ENCODE peak calls at places on chromosomes 2 and 18, in five cellular contexts. Y is neural progenitor cell, F is psoas muscle, K is PC-9, X is fibroblast of lung. W is an unnamed sample.

GRCh38 chr2:159788218-159788617 is 9.8 kb downstream of the CD302 start:
- DNase-seq in Y (no peak), F (no peak), K (peak; percentile 6), X (no peak), W (no peak)

GRCh38 chr2:216163518-216163917 is 54.4 kb downstream of the XRCC5 start:
- DNase-seq in Y (no peak), F (no peak), K (no peak), X (no peak), W (no peak)

GRCh38 chr2:24702800-24703199 is 90.4 kb downstream of the PTRHD1 start:
- DNase-seq in Y (no peak), F (no peak), K (no peak), X (peak; percentile 78), W (peak; percentile 80)

GRCh38 chr18:3319399-3319798 is 57.5 kb downstream of the MYL12B start:
- DNase-seq in Y (no peak), F (no peak), K (no peak), X (no peak), W (no peak)

GRCh38 chr2:111952871-111953497 is 54.6 kb downstream of the MERTK start:
- DNase-seq in Y (no peak), F (no peak), K (no peak), X (no peak), W (no peak)

GRCh38 chr18:56062931-56063330 is 474.9 kb upstream of the TCF4 start:
- DNase-seq in Y (no peak), F (no peak), K (no peak), X (no peak), W (no peak)

GRCh38 chr2:47541848-47542450 is 139.0 kb downstream of the MSH2 start:
- DNase-seq in Y (no peak), F (no peak), K (no peak), X (peak; percentile 15), W (no peak)

GRCh38 chr2:233995985-233996384 is 54.5 kb upstream of the SPP2 start:
- DNase-seq in Y (no peak), F (no peak), K (no peak), X (peak; percentile 22), W (no peak)

GRCh38 chr2:232516556-232516955 is 3.6 kb upstream of the PRSS56 start:
- DNase-seq in Y (no peak), F (no peak), K (no peak), X (no peak), W (no peak)

GRCh38 chr18:7116001-7116831 is 1.4 kb downstream of the LAMA1 start:
- DNase-seq in Y (peak; percentile 90), F (no peak), K (no peak), X (peak; percentile 30), W (peak; percentile 16)

GRCh38 chr2:109670556-109671411 is 56.6 kb downstream of the SOWAHC start:
- DNase-seq in Y (no peak), F (no peak), K (no peak), X (no peak), W (no peak)

GRCh38 chr2:141331127-141331526 is 799.7 kb downstream of the LRP1B start:
- DNase-seq in Y (no peak), F (no peak), K (no peak), X (peak; percentile 74), W (no peak)

GRCh38 chr18:54775686-54776085 is 52.6 kb upstream of the RAB27B start:
- DNase-seq in Y (no peak), F (no peak), K (peak; percentile 38), X (peak; percentile 61), W (peak; percentile 59)

GRCh38 chr2:109324859-109325258 is 195.9 kb downstream of the SH3RF3 start:
- DNase-seq in Y (no peak), F (peak; percentile 81), K (peak; percentile 40), X (peak; percentile 100), W (peak; percentile 90)

GRCh38 chr2:157732596-157732995 is 103.9 kb upstream of the ACVR1C start:
- DNase-seq in Y (no peak), F (no peak), K (no peak), X (no peak), W (no peak)

GRCh38 chr2:187009483-187010239 is 160.7 kb upstream of the ZSWIM2 start:
- DNase-seq in Y (no peak), F (no peak), K (no peak), X (no peak), W (no peak)

GRCh38 chr2:55103039-55103438 is 52.8 kb upstream of the RTN4 start:
- DNase-seq in Y (no peak), F (no peak), K (no peak), X (no peak), W (no peak)

GRCh38 chr2:86439879-86440630 is 1.1 kb upstream of the KDM3A start:
- DNase-seq in Y (no peak), F (no peak), K (no peak), X (peak; percentile 8), W (no peak)

GRCh38 chr2:186695081-186695756 is 1.4 kb downstream of the FAM171B start:
- DNase-seq in Y (no peak), F (no peak), K (no peak), X (peak; percentile 66), W (no peak)

GRCh38 chr18:9697121-9697520 is 11.0 kb upstream of the RAB31 start:
- DNase-seq in Y (no peak), F (no peak), K (no peak), X (no peak), W (no peak)

GRCh38 chr18:49722472-49722871 is 90.9 kb downstream of the ACAA2 start:
- DNase-seq in Y (no peak), F (no peak), K (no peak), X (no peak), W (no peak)

GRCh38 chr2:75099521-75099922 is 99.8 kb downstream of the TACR1 start:
- DNase-seq in Y (no peak), F (no peak), K (peak; percentile 44), X (no peak), W (no peak)

GRCh38 chr2:66428986-66429612 is 5.8 kb upstream of the MEIS1 start:
- DNase-seq in Y (peak; percentile 85), F (no peak), K (peak; percentile 27), X (peak; percentile 80), W (peak; percentile 49)

GRCh38 chr2:925309-925708 is 25.3 kb upstream of the SNTG2 start:
- DNase-seq in Y (no peak), F (no peak), K (no peak), X (no peak), W (no peak)

GRCh38 chr2:924701-925100 is 25.9 kb upstream of the SNTG2 start:
- DNase-seq in Y (no peak), F (no peak), K (no peak), X (no peak), W (no peak)

GRCh38 chr2:922230-922629 is 28.4 kb upstream of the SNTG2 start:
- DNase-seq in Y (no peak), F (no peak), K (no peak), X (no peak), W (no peak)

GRCh38 chr2:925711-926110 is 24.9 kb upstream of the SNTG2 start:
- DNase-seq in Y (no peak), F (no peak), K (no peak), X (no peak), W (no peak)

DNA sequence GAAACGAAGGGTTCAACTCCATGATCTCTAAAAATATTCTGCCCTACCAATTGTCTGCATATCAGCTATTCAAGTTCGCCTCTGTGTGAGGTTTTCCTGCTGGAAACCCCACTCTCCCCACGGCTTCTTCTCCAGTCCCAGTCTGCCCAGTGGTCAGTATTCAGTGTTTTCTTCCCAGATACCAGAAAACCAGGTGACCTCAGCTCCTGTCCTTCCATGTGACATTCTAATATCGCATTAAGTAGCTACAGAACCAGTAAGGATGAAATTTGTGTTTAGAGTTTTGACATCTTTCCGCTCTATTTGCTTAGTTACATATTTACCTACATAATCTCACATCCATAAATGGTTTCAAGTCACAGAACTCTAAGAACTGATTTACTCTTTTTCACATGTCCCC is 26.4 kb upstream of the SNTG2 start:
- DNase-seq in Y (no peak), F (no peak), K (no peak), X (no peak), W (no peak)
- H3K27me3 ChIP-seq in Y (no peaks in the 10 kb centered on the region), F (no peaks in the 10 kb centered on the region), K (peaks cover 90% of the 10 kb centered on the region), X (no peaks in the 10 kb centered on the region), W (no peaks in the 10 kb centered on the region)

DNA sequence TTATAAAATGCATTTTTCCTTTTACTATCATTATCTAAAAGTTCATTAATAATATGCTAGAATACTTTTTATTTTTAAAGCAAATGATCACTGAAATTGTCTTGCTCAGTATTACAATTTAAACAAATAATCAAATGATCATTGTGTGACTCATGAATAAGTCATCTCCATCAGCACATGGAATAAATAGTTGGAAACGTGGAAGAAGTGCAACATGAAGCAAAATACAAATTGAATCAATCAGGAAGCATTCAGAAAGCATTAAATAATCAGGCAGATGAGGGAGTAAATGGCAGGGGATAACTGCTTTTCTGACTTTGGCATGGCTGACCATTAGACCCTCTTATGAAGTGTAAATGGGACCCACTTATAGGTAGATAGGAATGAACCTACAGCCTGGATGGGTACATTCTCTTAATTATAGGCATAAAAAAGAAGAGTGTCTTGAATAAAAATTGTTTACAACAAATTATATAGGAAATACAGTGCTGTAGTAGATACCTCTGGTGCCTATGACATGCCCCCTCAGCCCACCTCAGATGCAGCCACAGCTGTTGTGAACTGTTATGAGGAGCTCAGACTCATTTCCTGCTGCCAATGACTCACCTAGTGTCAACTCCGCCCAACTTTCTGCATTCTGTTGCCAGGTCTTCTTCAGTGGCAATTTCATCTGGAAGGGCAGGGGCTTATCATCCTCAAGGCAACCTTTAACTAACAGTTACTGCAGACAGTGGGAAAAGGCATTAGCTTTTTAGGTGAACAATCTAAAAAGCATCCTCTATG is 936.0 kb downstream of the TRIB2 start:
- DNase-seq in Y (no peak), F (no peak), K (no peak), X (peak; percentile 50), W (peak; percentile 8)
- H3K9me3 ChIP-seq in Y (peaks cover under 1% of the 10 kb centered on the region), F (no peaks in the 10 kb centered on the region), K (peaks cover 10% of the 10 kb centered on the region), X (no peaks in the 10 kb centered on the region), W (no peaks in the 10 kb centered on the region)

GRCh38 chr2:217902281-217903141 is 100.3 kb downstream of the TNS1 start:
- DNase-seq in Y (no peak), F (peak; percentile 88), K (no peak), X (peak; percentile 50), W (peak; percentile 38)

GRCh38 chr2:217903859-217904613 is 98.8 kb downstream of the TNS1 start:
- DNase-seq in Y (no peak), F (peak; percentile 76), K (no peak), X (peak; percentile 52), W (no peak)

GRCh38 chr2:217901826-217902225 is 101.0 kb downstream of the TNS1 start:
- DNase-seq in Y (no peak), F (peak; percentile 55), K (no peak), X (peak; percentile 77), W (no peak)

GRCh38 chr2:217904614-217904965 is 98.2 kb downstream of the TNS1 start:
- DNase-seq in Y (no peak), F (no peak), K (no peak), X (no peak), W (no peak)

GRCh38 chr2:217903142-217903858 is 99.5 kb downstream of the TNS1 start:
- DNase-seq in Y (no peak), F (no peak), K (no peak), X (no peak), W (no peak)
- H3K4me1 ChIP-seq in Y (peaks cover 6% of the 10 kb centered on the region), F (peaks cover 93% of the 10 kb centered on the region), K (no peaks in the 10 kb centered on the region), X (peaks cover 46% of the 10 kb centered on the region), W (peaks cover 26% of the 10 kb centered on the region)

GRCh38 chr18:57430983-57431382 is 4.2 kb upstream of the ONECUT2 start:
- DNase-seq in Y (peak; percentile 49), F (no peak), K (no peak), X (no peak), W (no peak)

GRCh38 chr18:57431512-57432080 is 3.6 kb upstream of the ONECUT2 start:
- DNase-seq in Y (no peak), F (no peak), K (no peak), X (no peak), W (no peak)

GRCh38 chr18:57433492-57434176 is 1.5 kb upstream of the ONECUT2 start:
- DNase-seq in Y (no peak), F (no peak), K (no peak), X (no peak), W (no peak)

GRCh38 chr18:57432765-57433400 is 2.3 kb upstream of the ONECUT2 start:
- DNase-seq in Y (no peak), F (no peak), K (no peak), X (no peak), W (no peak)

GRCh38 chr18:57432118-57432517 is 3.1 kb upstream of the ONECUT2 start:
- DNase-seq in Y (no peak), F (no peak), K (no peak), X (no peak), W (no peak)
- H3K27me3 ChIP-seq in Y (peaks cover 100% of the 10 kb centered on the region), F (no peaks in the 10 kb centered on the region), K (no peaks in the 10 kb centered on the region), X (peaks cover 80% of the 10 kb centered on the region), W (peaks cover 85% of the 10 kb centered on the region)

W was measured in SJSA1.